ENCODE peak calls at places on chromosomes 6 and 20, in four cellular contexts. E is CD4-positive, alpha-beta T cell; T is sigmoid colon; Z is AG04450. I is an unnamed sample.

GRCh38 chr6:17584241-17584803 is 15.8 kb upstream of the FAM8A1 start:
- DNase-seq in T (peak; percentile 79), Z (peak; percentile 64), E (no peak), I (no peak)

GRCh38 chr20:41004561-41005360 is 23.9 kb upstream of the TOP1 start:
- DNase-seq in Z (no peak), E (no peak), T (no peak), I (peak; percentile 22)

GRCh38 chr20:63177134-63177784 is 38.7 kb downstream of the YTHDF1 start:
- DNase-seq in E (no peak), T (no peak), Z (no peak), I (no peak)

GRCh38 chr6:163381118-163381751 is 33.3 kb upstream of the QKI start:
- DNase-seq in Z (no peak), E (no peak), T (no peak), I (no peak)

GRCh38 chr20:8424010-8424409 is 291.9 kb downstream of the PLCB1 start:
- DNase-seq in Z (peak; percentile 45), E (no peak), T (no peak), I (no peak)

GRCh38 chr20:10634683-10635411 is 39.0 kb downstream of the JAG1 start:
- DNase-seq in T (no peak), E (no peak), Z (peak; percentile 71), I (no peak)

GRCh38 chr20:63411151-63411897 is 50.2 kb upstream of the CHRNA4 start:
- DNase-seq in E (no peak), T (no peak), Z (no peak), I (no peak)

GRCh38 chr6:143810745-143811144 is 32.4 kb upstream of the LTV1 start:
- DNase-seq in T (no peak), Z (no peak), E (no peak), I (no peak)

GRCh38 chr6:136016228-136017225 is 165.0 kb downstream of the PDE7B start:
- DNase-seq in Z (no peak), E (no peak), T (no peak), I (peak; percentile 62)

GRCh38 chr6:79384845-79385244 is 150.4 kb upstream of the HMGN3 start:
- DNase-seq in E (no peak), Z (no peak), T (no peak), I (peak; percentile 73)
- H3K27ac ChIP-seq in E (no peak overlapping the region), Z (no peak overlapping the region), T (no peak overlapping the region), I (no peak overlapping the region)

GRCh38 chr20:31594558-31595379 is 10.3 kb upstream of the ID1 start:
- DNase-seq in E (no peak), T (no peak), Z (no peak), I (no peak)

GRCh38 chr20:31595654-31596411 is 9.3 kb upstream of the ID1 start:
- DNase-seq in T (peak; percentile 87), Z (peak; percentile 68), E (no peak), I (peak; percentile 91)

GRCh38 chr20:31594002-31594557 is 11.0 kb upstream of the ID1 start:
- DNase-seq in T (no peak), Z (no peak), E (no peak), I (no peak)

GRCh38 chr20:31595380-31595653 is 9.8 kb upstream of the ID1 start:
- DNase-seq in E (no peak), T (no peak), Z (no peak), I (no peak)

DNA sequence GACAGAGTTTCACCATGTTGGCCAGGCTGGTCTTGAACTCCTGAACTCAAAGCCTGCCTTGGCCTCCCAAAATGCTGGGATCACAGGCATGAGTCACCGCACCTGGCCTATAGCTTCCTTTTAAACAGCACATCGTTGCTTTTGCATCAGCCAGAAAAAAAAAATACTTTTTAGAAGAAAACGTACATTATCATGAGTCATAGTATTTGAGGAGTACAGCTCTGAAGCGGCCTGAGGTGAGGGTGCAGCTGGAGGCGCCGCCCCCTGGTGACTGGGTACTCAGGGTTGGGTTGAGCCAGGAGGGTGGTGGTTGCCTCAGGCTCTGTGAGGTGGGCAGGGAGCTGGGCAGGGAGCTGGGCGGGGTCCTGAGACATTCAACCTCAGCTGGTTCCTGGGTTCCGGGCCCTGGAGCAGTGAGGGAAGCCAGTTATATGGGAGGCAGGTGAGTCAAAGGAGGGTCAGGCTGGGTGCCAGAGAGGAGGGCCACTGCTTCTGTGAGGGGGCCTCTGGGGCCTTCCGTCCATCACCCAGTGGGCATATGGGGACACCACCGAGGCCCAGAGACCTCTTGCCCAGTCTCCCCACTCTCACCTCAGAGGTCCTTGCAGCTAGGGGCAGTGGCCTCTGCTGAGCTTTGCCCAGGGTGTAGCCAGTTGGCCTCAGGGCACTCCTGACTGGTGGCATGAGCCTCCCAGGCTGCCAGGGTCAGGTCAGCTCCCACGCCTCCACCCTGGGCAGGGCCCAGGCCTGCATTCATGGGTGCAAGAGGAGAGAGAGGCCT is 11.7 kb upstream of the ID1 start:
- DNase-seq in Z (no peak), T (no peak), E (no peak), I (peak; percentile 79)
- H3K27ac ChIP-seq in Z (peak overlapping the region; percentile 47), T (peak overlapping the region; percentile 37), E (no peak overlapping the region), I (peak overlapping the region; percentile 79)

GRCh38 chr6:111566222-111566717 is 39.4 kb downstream of the TRAF3IP2 start:
- DNase-seq in Z (no peak), T (no peak), E (no peak), I (no peak)
- H3K27ac ChIP-seq in Z (peak overlapping the region; percentile 52), T (peak overlapping the region; percentile 73), E (no peak overlapping the region), I (peak overlapping the region; percentile 49)

GRCh38 chr20:47389867-47390347 is 33.4 kb upstream of the ZMYND8 start:
- DNase-seq in Z (no peak), T (no peak), E (no peak), I (no peak)

GRCh38 chr20:47396762-47397476 is 40.4 kb upstream of the ZMYND8 start:
- DNase-seq in Z (no peak), E (no peak), T (no peak), I (no peak)

GRCh38 chr20:47391276-47392010 is 34.9 kb upstream of the ZMYND8 start:
- DNase-seq in Z (no peak), E (no peak), T (no peak), I (no peak)

GRCh38 chr20:47392015-47392720 is 35.7 kb upstream of the ZMYND8 start:
- DNase-seq in Z (peak; percentile 82), T (no peak), E (no peak), I (no peak)

GRCh38 chr20:47392721-47393073 is 36.2 kb upstream of the ZMYND8 start:
- DNase-seq in T (no peak), E (no peak), Z (no peak), I (no peak)
- H3K27ac ChIP-seq in T (no peak overlapping the region), E (no peak overlapping the region), Z (peak overlapping the region; percentile 97), I (no peak overlapping the region)

GRCh38 chr6:32935551-32936246 is 5.1 kb downstream of the HLA-DMB start:
- DNase-seq in T (no peak), Z (no peak), E (no peak), I (no peak)

GRCh38 chr6:32933661-32934085 is 7.2 kb downstream of the HLA-DMB start:
- DNase-seq in Z (peak; percentile 56), T (peak; percentile 87), E (peak; percentile 70), I (peak; percentile 83)

GRCh38 chr6:32931211-32931610 is 9.6 kb downstream of the HLA-DMB start:
- DNase-seq in T (no peak), E (no peak), Z (no peak), I (no peak)

GRCh38 chr6:32936247-32937152 is 4.3 kb downstream of the HLA-DMB start:
- DNase-seq in T (no peak), Z (no peak), E (no peak), I (no peak)

GRCh38 chr6:32932132-32932868 is 8.5 kb downstream of the HLA-DMB start:
- DNase-seq in T (no peak), Z (peak; percentile 37), E (no peak), I (no peak)
- H3K27ac ChIP-seq in T (no peak overlapping the region), Z (no peak overlapping the region), E (no peak overlapping the region), I (no peak overlapping the region)

GRCh38 chr6:139841794-139842215 is 467.4 kb upstream of the CITED2 start:
- DNase-seq in Z (no peak), E (no peak), T (no peak), I (no peak)

GRCh38 chr6:139844907-139845306 is 470.5 kb upstream of the CITED2 start:
- DNase-seq in T (no peak), Z (no peak), E (no peak), I (no peak)

GRCh38 chr6:139834232-139834631 is 459.8 kb upstream of the CITED2 start:
- DNase-seq in E (no peak), Z (no peak), T (no peak), I (no peak)

DNA sequence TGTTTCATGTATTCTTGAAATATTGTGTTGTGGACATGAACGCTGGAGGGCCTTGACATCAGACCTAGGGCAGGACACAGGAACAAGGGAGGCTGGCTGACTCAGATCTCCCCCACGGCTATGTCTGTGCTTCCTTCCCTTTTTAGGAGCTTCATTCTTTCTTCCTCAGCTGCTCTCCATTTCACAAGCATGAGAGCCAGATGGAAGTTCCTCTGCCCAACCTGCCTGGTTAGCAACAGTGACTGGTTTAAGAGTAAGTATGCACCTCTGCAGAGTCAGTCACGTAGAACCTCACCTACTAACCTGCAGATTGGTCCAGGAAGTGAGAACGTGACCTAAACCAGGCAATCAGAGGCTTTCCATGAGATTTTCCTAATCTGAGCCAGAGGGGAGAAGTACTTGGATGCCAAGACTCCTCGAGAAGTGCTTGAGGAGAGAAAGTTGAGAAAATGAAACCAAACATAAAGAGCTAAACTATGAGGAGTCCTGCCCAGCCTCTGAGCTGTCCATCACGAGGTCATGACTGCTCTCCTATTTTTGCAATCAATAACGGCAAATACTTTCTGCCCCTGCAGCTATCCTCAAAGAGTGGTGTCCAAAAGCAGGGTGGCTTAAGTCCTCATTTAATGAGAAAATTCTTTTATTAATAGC is 465.2 kb upstream of the CITED2 start:
- DNase-seq in T (peak; percentile 74), Z (no peak), E (no peak), I (peak; percentile 68)
- H3K27ac ChIP-seq in T (peak overlapping the region; percentile 21), Z (peak overlapping the region; percentile 25), E (no peak overlapping the region), I (peak overlapping the region; percentile 73)

DNA sequence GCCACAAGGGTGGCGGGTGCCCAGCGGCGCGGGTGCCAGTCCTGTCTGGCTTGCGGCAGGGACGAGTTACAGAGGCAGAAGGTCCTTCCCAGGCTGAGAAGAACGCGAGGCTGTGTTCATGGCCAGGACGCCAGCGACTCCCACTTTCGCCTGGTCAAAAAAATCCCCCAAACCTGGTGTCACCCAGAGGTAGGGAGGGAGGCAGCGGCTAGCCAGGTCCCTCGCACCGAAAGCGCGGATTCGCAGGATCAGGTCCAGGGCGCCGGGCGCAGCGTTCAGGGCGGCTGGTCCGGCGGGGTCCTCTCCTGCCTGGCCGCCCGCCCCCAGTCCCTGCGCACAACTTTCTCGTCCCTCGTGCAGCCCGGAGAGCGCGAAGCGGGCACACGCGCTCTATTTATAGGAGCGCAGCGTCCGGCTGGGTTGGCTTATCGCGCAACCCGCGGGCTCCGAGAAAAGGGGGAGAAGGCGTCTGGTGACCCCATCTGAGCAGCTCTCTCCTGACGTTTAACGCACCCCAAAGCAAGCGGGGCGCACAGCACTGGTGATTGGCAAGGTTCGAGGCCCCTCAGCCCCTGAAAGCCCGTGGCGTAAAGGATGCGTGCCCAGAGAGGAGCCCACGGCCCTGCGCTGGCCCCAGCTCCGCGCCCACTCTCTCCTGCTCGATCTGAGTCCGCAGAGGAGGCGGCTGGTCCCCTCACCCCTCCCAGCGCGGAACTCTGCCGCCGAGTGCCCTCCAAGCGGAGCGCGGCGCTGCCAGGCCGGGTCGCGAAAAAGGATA is 519 bp downstream of the CBLN4 start:
- DNase-seq in Z (no peak), T (no peak), E (no peak), I (no peak)
- H3K27ac ChIP-seq in Z (no peak overlapping the region), T (no peak overlapping the region), E (no peak overlapping the region), I (no peak overlapping the region)

GRCh38 chr6:15327271-15327670 is 81.4 kb downstream of the JARID2 start:
- DNase-seq in E (peak; percentile 51), T (no peak), Z (no peak), I (no peak)
- H3K27ac ChIP-seq in E (no peak overlapping the region), T (no peak overlapping the region), Z (no peak overlapping the region), I (no peak overlapping the region)

GRCh38 chr20:49649672-49650071 is 64.0 kb downstream of the B4GALT5 start:
- DNase-seq in Z (no peak), E (no peak), T (no peak), I (no peak)
- H3K27ac ChIP-seq in Z (no peak overlapping the region), E (no peak overlapping the region), T (no peak overlapping the region), I (no peak overlapping the region)

GRCh38 chr6:21772467-21772866 is 178.9 kb downstream of the SOX4 start:
- DNase-seq in Z (no peak), E (no peak), T (no peak), I (no peak)
- H3K27ac ChIP-seq in Z (no peak overlapping the region), E (no peak overlapping the region), T (no peak overlapping the region), I (no peak overlapping the region)